ENCODE peak calls at places on chromosome 7, in four cellular contexts. S is left ventricle myocardium inferior, R is C1 segment of cervical spinal cord, Y is fibroblast of the aortic adventitia. D is an unnamed sample.

GRCh38 chr7:38206071-38206470 is 28.0 kb downstream of the STARD3NL start:
- DNase-seq in R (no peak), S (no peak), Y (no peak), D (no peak)

GRCh38 chr7:21898265-21898930 is 47.3 kb downstream of the CDCA7L start:
- DNase-seq in S (no peak), Y (no peak), R (no peak), D (no peak)

GRCh38 chr7:44285561-44285960 is 39.8 kb downstream of the CAMK2B start:
- DNase-seq in S (peak), Y (no peak), R (no peak), D (no peak)

GRCh38 chr7:125491137-125491536 is 561.5 kb upstream of the POT1 start:
- DNase-seq in S (no peak), R (no peak), Y (no peak), D (no peak)

GRCh38 chr7:66152538-66153191 is 38.0 kb downstream of the CRCP start:
- DNase-seq in R (no peak), Y (peak), S (no peak), D (no peak)

GRCh38 chr7:44431091-44431608 is 59.3 kb downstream of the NUDCD3 start:
- DNase-seq in R (no peak), Y (no peak), S (no peak), D (no peak)

GRCh38 chr7:111813306-111813705 is 251.0 kb upstream of the IMMP2L start:
- DNase-seq in S (no peak), Y (no peak), R (no peak), D (no peak)

GRCh38 chr7:70506463-70506862 is 625.5 kb upstream of the GALNT17 start:
- DNase-seq in S (no peak), R (no peak), Y (no peak), D (no peak)

GRCh38 chr7:5143106-5143505 is 46.9 kb upstream of the WIPI2 start:
- DNase-seq in S (no peak), R (no peak), Y (no peak), D (no peak)

GRCh38 chr7:131544449-131545425 is 11.7 kb downstream of the PODXL start:
- DNase-seq in Y (peak), R (no peak), S (no peak), D (no peak)

GRCh38 chr7:92075455-92076158 is 58.7 kb downstream of the CYP51A1 start:
- DNase-seq in S (no peak), Y (no peak), R (no peak), D (no peak)

GRCh38 chr7:55641273-55641691 is 69.0 kb upstream of the VOPP1 start:
- DNase-seq in R (peak), Y (peak), S (no peak), D (peak)

GRCh38 chr7:135650831-135651573 is 11.3 kb upstream of the STMP1 start:
- DNase-seq in R (no peak), Y (peak), S (no peak), D (no peak)

GRCh38 chr7:5423272-5423843 is at the start of gene TNRC18:
- DNase-seq in S (peak), Y (no peak), R (peak), D (no peak)

GRCh38 chr7:129535896-129536295 is 33.6 kb downstream of the SMKR1 start:
- DNase-seq in Y (no peak), S (no peak), R (no peak), D (no peak)

GRCh38 chr7:18337425-18337824 is 158.1 kb upstream of the HDAC9 start:
- DNase-seq in R (no peak), Y (no peak), S (no peak), D (no peak)